ENCODE peak calls at places on chromosomes 13 and 19, in five cellular contexts. U, B, G, Y and T are unnamed samples.

GRCh38 chr19:14118165-14119051 is 846 bp upstream of the PRKACA start:
- DNase-seq in U (peak), B (peak), G (peak), Y (peak), T (peak)

GRCh38 chr19:12949363-12950284 is 4.0 kb downstream of the RAD23A start:
- DNase-seq in U (no peak), B (no peak), G (no peak), Y (peak), T (no peak)

GRCh38 chr19:46487178-46487801 is 8.4 kb downstream of the PNMA8B start:
- DNase-seq in U (no peak), B (no peak), G (no peak), Y (no peak), T (peak)

GRCh38 chr19:42422576-42423461 is 4.4 kb downstream of the LIPE start:
- DNase-seq in U (peak), B (peak), G (peak), Y (peak), T (no peak)

GRCh38 chr19:38737297-38737865 is 6.9 kb downstream of the CAPN12 start:
- DNase-seq in U (no peak), B (no peak), G (peak), Y (peak), T (no peak)

GRCh38 chr13:94556646-94557045 is 39.3 kb downstream of the TGDS start:
- DNase-seq in U (no peak), B (no peak), G (no peak), Y (no peak), T (no peak)

GRCh38 chr19:53597023-53597422 is 34.8 kb upstream of the DPRX start:
- DNase-seq in U (no peak), B (no peak), G (no peak), Y (no peak), T (no peak)

GRCh38 chr13:111881700-111882099 is 185.2 kb upstream of the SOX1 start:
- DNase-seq in U (no peak), B (no peak), G (no peak), Y (no peak), T (no peak)

GRCh38 chr13:80338781-80339577 is 1.9 kb downstream of the SPRY2 start:
- DNase-seq in U (peak), B (peak), G (peak), Y (peak), T (peak)

GRCh38 chr13:52599853-52600603 is 42.2 kb upstream of the HNRNPA1L2 start:
- DNase-seq in U (peak), B (peak), G (peak), Y (peak), T (peak)

GRCh38 chr19:1826557-1827521 is 14.8 kb upstream of the ATP8B3 start:
- DNase-seq in U (no peak), B (no peak), G (no peak), Y (peak), T (no peak)

GRCh38 chr19:4456843-4457653 is 546 bp downstream of the UBXN6 start:
- DNase-seq in U (peak), B (peak), G (no peak), Y (peak), T (peak)

GRCh38 chr19:10421981-10422461 is 1.7 kb downstream of the PDE4A start:
- DNase-seq in U (no peak), B (no peak), G (no peak), Y (no peak), T (no peak)
- H3K4me3 ChIP-seq in U (no peak), B (peak), G (no peak), Y (no peak), T (no peak)

DNA sequence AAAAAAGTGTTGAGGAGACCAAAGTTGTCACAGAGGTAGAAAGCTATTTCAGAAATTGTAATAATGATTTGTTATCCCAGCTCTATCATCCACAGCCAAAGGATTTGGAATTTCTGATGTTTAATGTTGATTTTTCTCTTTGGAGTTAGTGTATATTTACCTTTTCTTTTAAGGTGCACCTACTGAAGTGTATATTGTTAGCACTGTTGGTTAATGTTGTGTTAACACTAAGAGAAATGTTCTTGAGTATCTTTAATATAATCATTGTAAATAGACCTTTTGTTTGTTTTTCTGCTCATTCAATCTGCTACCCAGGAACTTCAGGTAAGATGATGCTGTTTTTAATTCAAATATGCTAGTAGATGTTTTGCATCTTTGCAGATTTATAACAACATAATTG is 57.5 kb downstream of the ZAR1L start:
- DNase-seq in U (no peak), B (no peak), G (no peak), Y (no peak), T (no peak)
- H3K4me3 ChIP-seq in U (no peak), B (no peak), G (no peak), Y (no peak), T (no peak)

DNA sequence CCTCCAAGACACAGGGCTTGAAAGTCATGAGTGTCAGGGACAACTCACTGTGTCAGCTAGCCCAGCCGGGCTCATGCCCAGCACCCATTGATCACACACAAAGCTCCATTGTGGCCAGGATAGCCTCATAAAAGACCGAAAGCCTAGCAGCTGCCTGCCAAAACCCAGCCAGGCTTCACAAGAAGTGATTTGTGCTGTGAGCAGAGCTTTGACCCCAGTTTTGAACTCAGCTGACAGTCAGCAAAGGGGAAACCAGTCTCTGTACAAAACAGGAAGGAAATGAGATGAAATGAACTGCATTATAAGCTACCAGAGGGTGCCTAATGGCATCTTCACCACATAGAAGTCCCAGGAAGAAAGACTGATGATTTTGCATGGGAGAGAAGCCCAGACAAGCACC is 2.9 kb upstream of the RUBCNL start:
- DNase-seq in U (no peak), B (no peak), G (no peak), Y (peak), T (no peak)
- H3K4me3 ChIP-seq in U (no peak), B (no peak), G (no peak), Y (no peak), T (no peak)

DNA sequence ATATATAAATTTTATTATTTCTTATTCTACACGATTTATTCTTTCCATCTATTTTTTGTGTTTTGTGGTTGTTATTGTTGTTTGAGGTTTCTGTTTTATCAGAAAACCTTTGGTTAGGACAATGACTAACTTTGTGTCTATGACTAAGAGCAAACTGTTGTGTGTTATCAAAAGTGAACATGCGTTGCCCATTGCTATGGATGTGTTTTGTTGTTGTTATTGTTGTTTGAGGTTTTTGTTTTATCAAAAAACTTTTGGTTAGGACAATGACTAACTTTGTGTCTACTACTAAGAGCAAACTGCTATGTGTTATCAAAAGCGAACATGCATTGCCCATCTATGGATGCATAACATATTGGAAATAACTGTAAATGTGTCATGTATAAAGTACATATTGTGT is 692.3 kb downstream of the SLITRK1 start:
- DNase-seq in U (no peak), B (peak), G (no peak), Y (no peak), T (no peak)
- H3K4me3 ChIP-seq in U (no peak), B (no peak), G (no peak), Y (no peak), T (no peak)

DNA sequence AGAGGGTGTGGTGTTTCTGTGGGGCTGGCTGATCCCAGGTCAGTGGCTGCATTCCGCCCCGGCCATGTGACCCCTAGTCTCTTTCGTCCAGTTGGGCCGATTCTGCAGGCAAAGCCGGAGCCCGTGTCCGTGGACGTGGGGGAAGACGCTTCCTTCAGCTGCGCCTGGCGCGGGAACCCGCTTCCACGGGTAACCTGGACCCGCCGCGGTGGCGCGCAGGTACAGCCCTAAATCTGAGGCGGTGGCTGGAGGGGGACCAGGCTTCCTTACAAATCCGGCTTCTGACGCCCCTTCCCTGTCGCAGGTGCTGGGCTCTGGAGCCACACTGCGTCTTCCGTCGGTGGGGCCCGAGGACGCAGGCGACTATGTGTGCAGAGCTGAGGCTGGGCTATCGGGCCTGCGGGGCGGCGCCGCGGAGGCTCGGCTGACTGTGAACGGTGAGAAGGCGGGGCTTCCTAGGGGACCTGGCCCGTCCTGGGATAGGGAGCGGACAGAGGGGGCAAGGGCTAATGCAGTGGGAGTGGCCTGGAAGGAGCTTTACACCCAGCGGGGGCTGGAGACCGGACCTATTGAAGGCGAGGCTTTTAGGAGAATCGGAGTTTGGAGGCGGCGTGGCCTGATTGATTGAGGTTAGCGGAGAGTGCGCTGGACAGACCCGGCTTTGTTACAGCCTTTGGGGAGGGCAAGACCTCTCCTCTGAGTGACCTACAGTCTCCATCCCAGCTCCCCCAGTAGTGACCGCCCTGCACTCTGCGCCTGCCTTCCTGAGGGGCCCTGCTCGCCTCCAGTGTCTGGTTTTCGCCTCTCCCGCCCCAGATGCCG is 4.3 kb downstream of the KIRREL2 start:
- DNase-seq in U (peak), B (no peak), G (no peak), Y (no peak), T (no peak)
- H3K4me3 ChIP-seq in U (no peak), B (no peak), G (no peak), Y (no peak), T (no peak)

GRCh38 chr19:17329061-17329767 is 5.4 kb downstream of the ANO8 start:
- DNase-seq in U (no peak), B (no peak), G (no peak), Y (no peak), T (no peak)
- H3K4me3 ChIP-seq in U (no peak), B (no peak), G (peak), Y (peak), T (no peak)

GRCh38 chr19:48985711-48986110 is 7.4 kb downstream of the GYS1 start:
- DNase-seq in U (no peak), B (no peak), G (no peak), Y (no peak), T (no peak)

GRCh38 chr19:48987323-48987722 is 5.8 kb downstream of the GYS1 start:
- DNase-seq in U (no peak), B (no peak), G (no peak), Y (no peak), T (no peak)

GRCh38 chr19:48977061-48977460 is 12.0 kb downstream of the FTL start:
- DNase-seq in U (no peak), B (no peak), G (no peak), Y (no peak), T (no peak)

GRCh38 chr19:48986211-48986610 is 6.9 kb downstream of the GYS1 start:
- DNase-seq in U (no peak), B (no peak), G (no peak), Y (no peak), T (no peak)

DNA sequence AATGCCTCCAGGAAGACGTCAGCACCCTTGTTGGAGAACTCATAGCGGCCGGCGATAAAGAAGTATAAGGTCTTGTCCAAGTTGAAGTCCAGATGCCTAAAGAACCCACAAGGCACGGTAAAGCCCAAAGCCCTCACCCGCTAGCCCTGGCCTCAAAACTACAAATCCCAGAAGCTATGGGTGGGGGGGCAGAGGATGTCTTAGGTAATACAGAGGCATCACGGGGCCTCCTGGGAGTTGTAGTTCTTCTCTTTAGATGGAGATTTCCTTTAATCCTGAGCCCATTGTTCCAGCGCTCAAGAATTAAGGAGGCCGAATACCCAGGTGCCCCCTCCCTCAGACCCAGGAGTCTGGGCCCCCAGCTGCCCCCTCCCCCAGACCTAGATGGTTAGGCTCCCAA is 10.8 kb downstream of the GYS1 start:
- DNase-seq in U (peak), B (no peak), G (no peak), Y (no peak), T (no peak)
- H3K4me3 ChIP-seq in U (no peak), B (no peak), G (no peak), Y (no peak), T (no peak)

GRCh38 chr13:109786457-109787134 is at the start of gene IRS2:
- DNase-seq in U (peak), B (peak), G (peak), Y (peak), T (peak)
- H3K4me3 ChIP-seq in U (peak), B (peak), G (peak), Y (peak), T (peak)